ENCODE peak calls at places on chromosomes 3 and 15, in four cellular contexts. M, V, Y and W are unnamed samples.

GRCh38 chr3:10142707-10143560 is 1.4 kb downstream of the VHL start:
- DNase-seq in V (peak; percentile 37), Y (peak; percentile 37), M (no peak), W (peak; percentile 54)

GRCh38 chr15:39918688-39919385 is 1.2 kb downstream of the GPR176 start:
- DNase-seq in M (no peak), V (no peak), Y (peak; percentile 85), W (no peak)

GRCh38 chr3:73786346-73786807 is 161.6 kb upstream of the PDZRN3 start:
- DNase-seq in Y (peak; percentile 95), V (no peak), M (no peak), W (no peak)

GRCh38 chr3:188296761-188297689 is 143.1 kb downstream of the LPP start:
- DNase-seq in M (no peak), Y (peak; percentile 90), V (peak; percentile 75), W (no peak)

GRCh38 chr3:175475765-175476164 is 616.6 kb downstream of the NAALADL2 start:
- DNase-seq in V (no peak), M (no peak), Y (no peak), W (no peak)

GRCh38 chr3:15903164-15903563 is 105.4 kb upstream of the ANKRD28 start:
- DNase-seq in V (no peak), M (no peak), Y (peak; percentile 82), W (no peak)

GRCh38 chr3:184347321-184348056 is 10.1 kb downstream of the FAM131A start:
- DNase-seq in V (no peak), Y (peak; percentile 27), M (no peak), W (no peak)

GRCh38 chr3:113158210-113158609 is 53.1 kb upstream of the BOC start:
- DNase-seq in V (no peak), M (no peak), Y (no peak), W (no peak)

GRCh38 chr3:632571-633170 is 436.1 kb downstream of the CHL1 start:
- DNase-seq in M (peak; percentile 35), V (peak; percentile 67), Y (peak; percentile 22), W (peak; percentile 70)

GRCh38 chr15:72197460-72198409 is at the start of gene GRAMD2A:
- DNase-seq in V (no peak), M (peak; percentile 61), Y (peak; percentile 67), W (peak; percentile 89)

GRCh38 chr3:123755085-123755484 is 129.0 kb downstream of the MYLK start:
- DNase-seq in M (no peak), Y (no peak), V (no peak), W (no peak)

GRCh38 chr3:30286007-30286669 is 320.3 kb upstream of the TGFBR2 start:
- DNase-seq in V (no peak), Y (peak; percentile 93), M (peak; percentile 68), W (no peak)

GRCh38 chr3:10935028-10935427 is 57.5 kb upstream of the SLC6A1 start:
- DNase-seq in V (no peak), M (no peak), Y (no peak), W (peak; percentile 10)

GRCh38 chr15:31456329-31457060 is 129.9 kb downstream of the KLF13 start:
- DNase-seq in M (no peak), Y (no peak), V (no peak), W (no peak)

GRCh38 chr3:64836097-64836496 is 148.3 kb upstream of the ADAMTS9 start:
- DNase-seq in M (no peak), Y (no peak), V (no peak), W (no peak)

GRCh38 chr3:81003008-81003407 is 758.4 kb downstream of the GBE1 start:
- DNase-seq in M (no peak), Y (no peak), V (no peak), W (no peak)

GRCh38 chr15:72796515-72797337 is 13.2 kb upstream of the ADPGK start:
- DNase-seq in V (peak; percentile 40), M (peak; percentile 15), Y (peak; percentile 75), W (peak; percentile 80)

GRCh38 chr3:73086071-73086494 is 24.6 kb downstream of the EBLN2 start:
- DNase-seq in M (peak; percentile 38), V (peak; percentile 42), Y (peak; percentile 68), W (peak; percentile 60)

GRCh38 chr3:124627501-124627908 is 102.7 kb upstream of the UMPS start:
- DNase-seq in M (no peak), V (no peak), Y (no peak), W (no peak)

GRCh38 chr3:195150194-195151118 is 120.5 kb downstream of the XXYLT1 start:
- DNase-seq in M (no peak), V (peak; percentile 64), Y (peak; percentile 23), W (peak; percentile 85)

GRCh38 chr3:195151402-195151801 is 119.6 kb downstream of the XXYLT1 start:
- DNase-seq in M (no peak), V (no peak), Y (no peak), W (no peak)

GRCh38 chr3:195153653-195154052 is 117.3 kb downstream of the XXYLT1 start:
- DNase-seq in Y (no peak), M (no peak), V (no peak), W (no peak)

GRCh38 chr3:195153121-195153520 is 117.8 kb downstream of the XXYLT1 start:
- DNase-seq in V (no peak), M (no peak), Y (no peak), W (peak; percentile 65)

GRCh38 chr3:195151866-195152526 is 119.0 kb downstream of the XXYLT1 start:
- DNase-seq in Y (peak; percentile 88), M (peak; percentile 7), V (no peak), W (no peak)
- TF ChIP-seq EZH2phosphoT487 in Y (no peak), M (no peak), V (no peak), W (no peak)

GRCh38 chr15:67106764-67107013 is 41.3 kb downstream of the SMAD3 start:
- DNase-seq in M (no peak), Y (no peak), V (no peak), W (no peak)

GRCh38 chr15:67104453-67104852 is 39.1 kb downstream of the SMAD3 start:
- DNase-seq in Y (no peak), V (no peak), M (no peak), W (no peak)

GRCh38 chr15:67103869-67104268 is 38.5 kb downstream of the SMAD3 start:
- DNase-seq in M (no peak), Y (no peak), V (no peak), W (no peak)

GRCh38 chr15:67105991-67106763 is 40.8 kb downstream of the SMAD3 start:
- DNase-seq in Y (no peak), M (no peak), V (no peak), W (no peak)

DNA sequence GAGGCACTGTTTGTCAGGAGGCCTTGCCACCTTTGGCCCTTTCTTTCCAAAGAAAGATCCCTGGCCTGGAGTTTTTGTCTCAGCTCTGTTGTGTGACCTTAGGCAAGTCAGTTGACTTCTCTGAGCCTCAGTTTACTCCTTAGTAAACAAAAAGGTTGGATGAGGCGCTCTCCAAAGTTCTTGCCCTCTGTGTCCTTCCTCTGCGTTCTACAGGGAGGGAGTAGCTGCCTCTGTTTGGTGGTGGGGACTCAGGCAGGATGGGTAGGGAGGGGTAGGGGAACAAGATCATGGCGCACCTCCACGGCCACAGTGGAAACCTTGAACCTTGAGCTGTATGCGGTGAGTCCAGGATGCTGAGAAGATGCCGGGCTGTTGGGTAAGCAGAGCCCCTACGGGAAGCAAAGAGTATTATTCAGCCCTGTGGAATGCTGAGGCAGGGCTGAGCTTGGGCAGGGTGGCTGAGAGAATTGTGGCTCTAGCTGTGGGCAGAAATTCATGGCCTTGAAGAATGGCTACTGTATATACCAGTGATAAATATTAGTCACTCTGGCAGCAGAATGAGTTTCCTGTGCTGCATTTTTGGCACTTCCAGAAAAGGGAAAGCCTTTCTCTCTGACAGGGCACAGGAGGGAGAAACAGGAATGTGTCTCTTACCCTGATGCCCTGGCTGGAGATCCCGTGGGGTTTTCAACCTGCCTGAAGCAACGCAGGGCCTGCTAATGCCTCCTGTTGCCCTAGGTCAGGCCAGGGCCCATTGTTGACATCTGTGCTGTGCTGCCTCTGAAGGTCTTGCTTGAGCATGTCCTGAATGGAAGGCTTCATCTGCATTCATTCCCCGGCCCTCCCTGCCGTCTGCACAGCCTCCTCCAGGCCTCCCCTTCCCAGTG is 39.9 kb downstream of the SMAD3 start:
- DNase-seq in Y (peak; percentile 98), V (no peak), M (peak; percentile 90), W (no peak)
- TF ChIP-seq EZH2phosphoT487 in Y (peak; percentile 64), V (no peak), M (no peak), W (no peak)

DNA sequence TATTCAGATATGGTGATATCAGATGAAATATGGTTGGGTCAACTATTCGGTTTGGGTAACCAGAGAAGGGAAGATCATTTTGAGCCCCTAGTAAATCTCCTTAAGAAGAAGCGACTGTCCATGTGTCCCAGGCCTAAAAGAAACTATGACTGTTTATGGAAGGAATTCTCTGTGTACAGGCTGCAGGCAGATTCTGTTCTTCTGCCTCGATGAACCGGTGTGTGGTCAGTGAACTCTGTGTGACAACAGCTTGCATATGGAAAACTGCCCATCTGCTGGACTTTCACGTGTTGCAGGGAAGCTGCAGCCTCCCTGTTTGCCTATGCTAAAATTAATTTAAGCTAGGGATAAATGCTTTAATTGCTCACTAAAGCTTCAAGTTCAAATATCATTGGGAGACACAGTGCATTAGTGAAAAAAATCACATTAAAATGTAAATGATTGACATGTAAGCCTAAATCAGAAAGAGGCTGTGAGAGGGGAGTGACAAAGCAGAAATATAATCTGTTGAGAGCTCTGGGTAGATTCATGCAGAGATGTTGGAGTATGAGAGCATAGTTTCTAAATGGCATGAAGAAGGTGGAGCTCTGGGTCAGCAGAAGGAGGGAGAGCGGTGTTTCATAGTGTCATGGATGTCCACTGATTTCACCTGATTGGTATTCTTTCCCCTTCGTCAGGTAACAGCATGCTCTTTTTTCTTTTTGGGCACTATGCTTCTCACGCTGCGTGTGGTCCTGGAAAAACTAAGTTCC is 65.4 kb upstream of the PFN2 start:
- DNase-seq in V (no peak), M (no peak), Y (no peak), W (no peak)
- TF ChIP-seq EZH2phosphoT487 in V (no peak), M (no peak), Y (no peak), W (no peak)

GRCh38 chr3:194476784-194477183 is 10.0 kb downstream of the ATP13A3 start:
- DNase-seq in M (no peak), V (no peak), Y (no peak), W (no peak)
- TF ChIP-seq EZH2phosphoT487 in M (no peak), V (no peak), Y (no peak), W (no peak)

GRCh38 chr3:122356402-122356801 is 26.6 kb downstream of the MIX23 start:
- DNase-seq in Y (peak; percentile 52), V (peak; percentile 11), M (peak; percentile 34), W (peak; percentile 75)
- TF ChIP-seq EZH2phosphoT487 in Y (no peak), V (no peak), M (no peak), W (no peak)

GRCh38 chr15:92601940-92602593 is 53.5 kb downstream of the FAM174B start:
- DNase-seq in V (no peak), M (no peak), Y (no peak), W (no peak)

GRCh38 chr15:92603743-92604470 is 51.7 kb downstream of the FAM174B start:
- DNase-seq in V (no peak), Y (peak; percentile 28), M (no peak), W (no peak)

GRCh38 chr15:92605225-92605944 is 50.2 kb downstream of the FAM174B start:
- DNase-seq in M (no peak), Y (no peak), V (no peak), W (no peak)

GRCh38 chr15:92600902-92601301 is 54.7 kb downstream of the FAM174B start:
- DNase-seq in M (no peak), V (no peak), Y (no peak), W (no peak)

DNA sequence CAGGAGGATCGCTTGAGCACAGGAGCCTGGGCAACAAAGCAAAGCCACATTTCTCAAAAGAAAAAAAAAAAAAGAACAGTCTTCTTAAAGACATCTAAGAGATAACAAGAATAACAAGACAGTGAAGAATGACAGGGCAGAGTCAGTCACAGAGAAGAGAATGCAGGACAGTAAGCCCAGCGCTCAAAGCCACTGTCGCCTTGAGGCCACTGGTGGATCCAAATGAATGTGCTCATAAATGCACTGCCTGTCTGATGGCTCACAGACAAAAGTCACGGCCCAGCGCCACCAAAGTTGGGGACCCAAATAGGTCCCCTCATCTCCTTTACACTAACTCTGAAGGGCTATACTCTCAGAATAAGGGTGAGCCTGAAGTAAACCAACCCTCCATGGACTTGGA is 52.3 kb downstream of the FAM174B start:
- DNase-seq in V (no peak), Y (no peak), M (no peak), W (no peak)
- TF ChIP-seq EZH2phosphoT487 in V (no peak), Y (no peak), M (no peak), W (no peak)